ENCODE peak calls at places on chromosomes 1 and 21, in seven cellular contexts. Q, Z, E, X, T, H and V are unnamed samples.

GRCh38 chr21:44083631-44084291 is 23.4 kb upstream of the PWP2 start:
- DNase-seq in X (no peak), Z (no peak), Q (peak), T (no peak), E (no peak), H (no peak), V (no peak)

GRCh38 chr1:247419326-247419725 is 3.4 kb downstream of the NLRP3 start:
- DNase-seq in Z (no peak), H (no peak), T (no peak), Q (no peak), E (no peak), X (no peak), V (peak)

GRCh38 chr1:201275266-201275666 is 8.0 kb upstream of the PKP1 start:
- DNase-seq in H (no peak), Q (no peak), X (no peak), E (no peak), Z (no peak), T (no peak), V (no peak)

GRCh38 chr21:14263879-14264278 is 47.9 kb downstream of the RBM11 start:
- DNase-seq in X (no peak), H (no peak), Q (no peak), E (no peak), T (no peak), Z (no peak), V (no peak)

GRCh38 chr1:10848109-10848684 is 51.8 kb upstream of the CASZ1 start:
- DNase-seq in Q (no peak), E (no peak), X (no peak), T (no peak), Z (no peak), H (no peak), V (no peak)

GRCh38 chr1:174052621-174053020 is 30.5 kb upstream of the RC3H1 start:
- DNase-seq in Z (no peak), T (no peak), X (peak), Q (no peak), E (no peak), H (no peak), V (no peak)

GRCh38 chr1:64631346-64632052 is 113.4 kb upstream of the RAVER2 start:
- DNase-seq in T (no peak), X (no peak), H (no peak), E (no peak), Z (no peak), Q (no peak), V (no peak)

GRCh38 chr1:66693856-66694255 is 58.4 kb upstream of the DYNLT5 start:
- DNase-seq in T (no peak), X (no peak), Q (no peak), Z (no peak), E (no peak), H (no peak), V (no peak)

GRCh38 chr1:169892819-169893644 is 664 bp downstream of the SCYL3 start:
- DNase-seq in X (no peak), H (no peak), E (no peak), Q (no peak), T (no peak), Z (no peak), V (no peak)

GRCh38 chr1:32338637-32339145 is 2.7 kb upstream of the MARCKSL1 start:
- DNase-seq in H (no peak), E (no peak), T (no peak), Q (peak), Z (no peak), X (no peak), V (no peak)

GRCh38 chr1:57254006-57254405 is 169.9 kb downstream of the DAB1 start:
- DNase-seq in X (peak), Z (no peak), H (peak), E (no peak), T (no peak), Q (no peak), V (no peak)

GRCh38 chr1:229068266-229069043 is 202.5 kb upstream of the RAB4A start:
- DNase-seq in E (peak), H (no peak), X (peak), Z (no peak), Q (peak), T (no peak), V (peak)

GRCh38 chr1:73998348-73998959 is 199.5 kb downstream of the LRRIQ3 start:
- DNase-seq in T (no peak), Z (no peak), Q (no peak), X (peak), E (peak), H (peak), V (no peak)

GRCh38 chr21:33844104-33844889 is 71.3 kb downstream of the ATP5PO start:
- DNase-seq in Q (no peak), Z (no peak), T (no peak), E (no peak), H (no peak), X (no peak), V (no peak)

GRCh38 chr1:25569599-25570458 is 26.4 kb downstream of the LDLRAP1 start:
- DNase-seq in T (peak), H (no peak), X (peak), Z (no peak), E (no peak), Q (no peak), V (no peak)

GRCh38 chr1:54606990-54607325 is 16.4 kb downstream of the FAM151A start:
- DNase-seq in X (no peak), T (no peak), Q (peak), Z (no peak), H (no peak), E (no peak), V (no peak)

GRCh38 chr1:112840631-112841624 is 115.1 kb downstream of the SLC16A1 start:
- DNase-seq in Q (no peak), H (no peak), X (no peak), Z (no peak), E (peak), T (no peak), V (no peak)

GRCh38 chr1:89125571-89126233 is at the start of gene GBP2:
- DNase-seq in H (peak), Q (peak), X (peak), T (no peak), E (peak), Z (no peak), V (peak)

GRCh38 chr1:28882009-28882628 is 32.2 kb upstream of the EPB41 start:
- DNase-seq in Q (peak), T (peak), H (peak), Z (peak), E (peak), X (peak), V (no peak)